ENCODE peak calls at places on chromosomes 16 and 17, in nine cellular contexts. W is HCT116, X is Panc1, I is stomach, B is sigmoid colon, U is transverse colon, Z is suprapubic skin, N is upper lobe of left lung, F is GM23338. E is an unnamed sample. For H3K4me1, the result is how much of the 10 kb centered on the place peaks cover.

GRCh38 chr16:1707193-1707790 is 1.3 kb downstream of the MAPK8IP3 start:
- DNase-seq in B (no peak), F (peak), U (no peak), Z (no peak), X (no peak), I (no peak), N (no peak), W (no peak), E (no peak)

GRCh38 chr17:12097326-12097725 is 76.6 kb downstream of the MAP2K4 start:
- DNase-seq in W (no peak), U (no peak), I (no peak), X (no peak), F (no peak), N (no peak), Z (no peak), B (no peak), E (no peak)

GRCh38 chr16:50594332-50595260 is 46.4 kb downstream of the NKD1 start:
- DNase-seq in X (no peak), U (no peak), I (no peak), Z (no peak), F (no peak), N (no peak), W (no peak), B (no peak), E (no peak)

GRCh38 chr17:15890279-15890892 is 54.5 kb upstream of the ADORA2B start:
- DNase-seq in Z (no peak), X (no peak), U (no peak), B (no peak), W (no peak), N (no peak), F (no peak), I (no peak), E (no peak)

GRCh38 chr17:67974186-67974585 is 22.1 kb downstream of the C17orf58 start:
- DNase-seq in W (no peak), Z (no peak), B (no peak), X (no peak), U (no peak), I (no peak), N (no peak), F (peak), E (no peak)

GRCh38 chr17:31527606-31528005 is 136.1 kb downstream of the RAB11FIP4 start:
- DNase-seq in N (no peak), X (no peak), F (no peak), U (no peak), W (no peak), Z (no peak), I (no peak), B (no peak), E (no peak)

GRCh38 chr16:71900336-71900735 is 5.0 kb downstream of the IST1 start:
- DNase-seq in U (no peak), W (no peak), I (no peak), B (no peak), N (no peak), Z (no peak), X (no peak), F (peak), E (no peak)

GRCh38 chr17:78797691-78798585 is 15.9 kb upstream of the CYTH1 start:
- DNase-seq in X (no peak), N (no peak), B (no peak), I (no peak), W (no peak), U (no peak), Z (no peak), F (no peak), E (no peak)

GRCh38 chr16:3487521-3488410 is 7.5 kb downstream of the C16orf90 start:
- DNase-seq in F (peak), B (no peak), U (no peak), I (no peak), N (no peak), X (no peak), Z (no peak), W (no peak), E (no peak)

GRCh38 chr17:5260542-5260941 is 21.5 kb upstream of the RABEP1 start:
- DNase-seq in I (no peak), X (no peak), W (no peak), Z (no peak), F (no peak), N (no peak), U (no peak), B (no peak), E (no peak)

GRCh38 chr17:37293770-37294169 is 82.0 kb upstream of the C17orf78 start:
- DNase-seq in B (no peak), Z (no peak), W (no peak), I (no peak), N (no peak), X (no peak), U (no peak), F (no peak), E (no peak)

GRCh38 chr16:3780570-3780969 is 63.2 kb upstream of the TRAP1 start:
- DNase-seq in N (no peak), X (no peak), U (no peak), Z (no peak), B (no peak), I (no peak), W (no peak), F (no peak), E (no peak)

GRCh38 chr17:49401971-49402491 is 12.7 kb downstream of the PHB1 start:
- DNase-seq in B (peak), N (no peak), I (no peak), F (no peak), U (no peak), Z (peak), X (no peak), W (no peak), E (no peak)

GRCh38 chr16:75621170-75621477 is 2.0 kb downstream of the ADAT1 start:
- DNase-seq in U (no peak), N (no peak), W (no peak), I (no peak), X (no peak), Z (no peak), F (peak), B (no peak), E (no peak)

GRCh38 chr17:50056217-50056960 is 479 bp downstream of the ITGA3 start:
- DNase-seq in B (peak), U (peak), F (peak), N (peak), I (peak), W (no peak), Z (no peak), X (no peak), E (no peak)

GRCh38 chr16:72963921-72964320 is 84.0 kb downstream of the ZFHX3 start:
- DNase-seq in U (no peak), W (no peak), I (no peak), F (no peak), Z (no peak), B (no peak), X (no peak), N (no peak), E (no peak)

GRCh38 chr17:19713462-19713861 is 2.9 kb downstream of the SLC47A2 start:
- DNase-seq in U (no peak), F (peak), Z (peak), B (no peak), I (no peak), W (no peak), X (no peak), N (no peak), E (no peak)

GRCh38 chr16:81680444-81681263 is 98.4 kb upstream of the PLCG2 start:
- DNase-seq in N (peak), X (no peak), W (no peak), I (no peak), Z (no peak), B (no peak), F (no peak), U (no peak), E (no peak)

GRCh38 chr17:79033741-79034501 is 10.0 kb downstream of the C1QTNF1 start:
- DNase-seq in B (peak), W (no peak), Z (peak), N (peak), U (no peak), X (no peak), I (peak), F (no peak), E (peak)

GRCh38 chr16:8572919-8573724 is 17.2 kb downstream of the TMEM114 start:
- DNase-seq in F (peak), B (no peak), W (peak), Z (no peak), I (no peak), U (no peak), X (no peak), N (no peak), E (no peak)

GRCh38 chr17:67194134-67194533 is 50.9 kb downstream of the HELZ start:
- DNase-seq in U (no peak), F (peak), B (no peak), Z (no peak), I (no peak), X (no peak), W (no peak), N (no peak), E (no peak)

GRCh38 chr16:1773703-1774455 is 945 bp upstream of the MRPS34 start:
- DNase-seq in I (peak), F (no peak), Z (no peak), X (no peak), U (peak), B (no peak), W (no peak), N (peak), E (no peak)

GRCh38 chr16:89359296-89360147 is 130.8 kb downstream of the ANKRD11 start:
- DNase-seq in B (no peak), N (no peak), U (no peak), Z (no peak), W (no peak), F (no peak), I (no peak), X (no peak), E (no peak)

GRCh38 chr17:65463242-65463641 is 98.2 kb downstream of the AXIN2 start:
- DNase-seq in B (no peak), N (peak), U (no peak), X (no peak), W (no peak), Z (no peak), I (peak), F (no peak), E (peak)

GRCh38 chr17:44981221-44981968 is 13.3 kb upstream of the C1QL1 start:
- DNase-seq in U (no peak), B (no peak), Z (no peak), N (peak), I (no peak), X (peak), W (no peak), F (no peak), E (no peak)

GRCh38 chr16:55418586-55418985 is 60.4 kb upstream of the MMP2 start:
- DNase-seq in I (no peak), U (no peak), B (no peak), N (no peak), W (no peak), F (peak), X (no peak), Z (no peak), E (no peak)

GRCh38 chr17:82602986-82603385 is 45.3 kb downstream of the WDR45B start:
- DNase-seq in B (no peak), W (no peak), F (no peak), U (no peak), N (no peak), Z (no peak), X (no peak), I (no peak), E (no peak)

DNA sequence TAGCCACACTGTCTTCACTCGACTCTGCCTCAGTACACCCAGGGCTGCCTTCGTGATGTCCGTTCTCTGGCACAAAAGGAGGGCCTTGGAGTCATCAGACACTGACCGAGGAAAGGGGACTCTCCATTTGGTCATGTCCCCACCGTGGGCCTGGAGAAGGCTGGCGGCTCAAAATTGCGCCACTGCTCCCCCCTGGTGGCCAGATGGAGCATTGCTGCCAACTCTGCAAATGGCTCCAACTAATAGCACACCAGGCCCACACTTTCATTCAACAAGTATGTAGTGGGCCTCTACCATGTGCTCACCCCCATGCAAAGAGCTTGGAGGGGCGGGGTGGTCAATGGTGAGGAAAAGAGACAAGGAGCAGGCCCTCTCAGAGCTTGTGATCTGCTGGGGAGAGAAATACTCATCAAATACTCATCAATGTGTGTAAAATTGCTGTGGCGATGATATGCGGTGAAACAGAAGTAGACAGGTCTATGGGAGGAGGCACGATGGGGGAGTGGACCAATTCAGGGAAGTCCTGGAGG is 5.2 kb upstream of the GRIN2C start:
- DNase-seq in F (peak), U (peak), N (peak), Z (peak), W (peak), I (peak), B (peak), X (peak), E (no peak)
- TF ChIP-seq POLR2AphosphoS5 in F (no peak), U (no peak), N (no peak), Z (no peak), W (no peak), I (no peak), B (no peak), X (no peak), E (no peak)

GRCh38 chr16:87832137-87832527 is 37.2 kb downstream of the SLC7A5 start:
- DNase-seq in I (no peak), W (no peak), N (no peak), B (no peak), F (no peak), U (no peak), Z (no peak), X (no peak), E (no peak)
- H3K4me1 ChIP-seq in I (under half), W (under half), N (under half), B (under half), F (under half), U (under half), Z (under half), X (under half), E (under half)

GRCh38 chr16:86452451-86452850 is 57.9 kb upstream of the FOXF1 start:
- DNase-seq in X (no peak), I (no peak), U (no peak), F (no peak), N (no peak), B (peak), W (no peak), Z (no peak), E (no peak)
- TF ChIP-seq POLR2AphosphoS5 in X (no peak), I (no peak), U (no peak), F (no peak), N (no peak), B (no peak), W (no peak), Z (no peak), E (no peak)

GRCh38 chr16:67858448-67858993 is 11.0 kb upstream of the CENPT start:
- DNase-seq in N (no peak), X (no peak), Z (no peak), U (peak), I (no peak), F (no peak), W (no peak), B (no peak), E (no peak)
- H3K4me1 ChIP-seq in N (under half), X (under half), Z (half or more), U (under half), I (under half), F (under half), W (under half), B (under half), E (half or more)

GRCh38 chr16:28925386-28926228 is 569 bp upstream of the RABEP2 start:
- DNase-seq in U (peak), X (no peak), B (peak), N (peak), I (peak), Z (peak), W (peak), F (peak), E (no peak)
- TF ChIP-seq POLR2AphosphoS5 in U (peak), X (peak), B (peak), N (no peak), I (no peak), Z (no peak), W (peak), F (peak), E (peak)

GRCh38 chr17:55279203-55279602 is 14.4 kb downstream of the HLF start:
- DNase-seq in I (no peak), U (no peak), Z (no peak), W (no peak), N (no peak), F (no peak), X (no peak), B (no peak), E (no peak)
- H3K4me1 ChIP-seq in I (under half), U (under half), Z (half or more), W (under half), N (half or more), F (under half), X (under half), B (half or more), E (half or more)

GRCh38 chr17:75816693-75817092 is 27.5 kb downstream of the UNC13D start:
- DNase-seq in N (no peak), F (no peak), X (no peak), B (no peak), U (no peak), I (no peak), Z (peak), W (no peak), E (no peak)

GRCh38 chr17:75819723-75820410 is 24.3 kb downstream of the UNC13D start:
- DNase-seq in I (no peak), B (no peak), X (no peak), U (no peak), N (no peak), F (no peak), Z (peak), W (no peak), E (no peak)

GRCh38 chr17:75817571-75817970 is 26.6 kb downstream of the UNC13D start:
- DNase-seq in N (no peak), U (no peak), B (no peak), Z (no peak), X (no peak), I (no peak), W (no peak), F (no peak), E (no peak)

GRCh38 chr17:75819116-75819515 is 25.1 kb downstream of the UNC13D start:
- DNase-seq in Z (peak), B (no peak), U (no peak), X (no peak), W (no peak), N (no peak), I (no peak), F (no peak), E (no peak)

GRCh38 chr17:75818326-75818885 is 25.8 kb downstream of the UNC13D start:
- DNase-seq in B (no peak), Z (no peak), X (no peak), I (no peak), F (no peak), N (no peak), U (no peak), W (no peak), E (no peak)
- TF ChIP-seq POLR2AphosphoS5 in B (no peak), Z (no peak), X (no peak), I (no peak), F (no peak), N (no peak), U (no peak), W (no peak), E (no peak)

DNA sequence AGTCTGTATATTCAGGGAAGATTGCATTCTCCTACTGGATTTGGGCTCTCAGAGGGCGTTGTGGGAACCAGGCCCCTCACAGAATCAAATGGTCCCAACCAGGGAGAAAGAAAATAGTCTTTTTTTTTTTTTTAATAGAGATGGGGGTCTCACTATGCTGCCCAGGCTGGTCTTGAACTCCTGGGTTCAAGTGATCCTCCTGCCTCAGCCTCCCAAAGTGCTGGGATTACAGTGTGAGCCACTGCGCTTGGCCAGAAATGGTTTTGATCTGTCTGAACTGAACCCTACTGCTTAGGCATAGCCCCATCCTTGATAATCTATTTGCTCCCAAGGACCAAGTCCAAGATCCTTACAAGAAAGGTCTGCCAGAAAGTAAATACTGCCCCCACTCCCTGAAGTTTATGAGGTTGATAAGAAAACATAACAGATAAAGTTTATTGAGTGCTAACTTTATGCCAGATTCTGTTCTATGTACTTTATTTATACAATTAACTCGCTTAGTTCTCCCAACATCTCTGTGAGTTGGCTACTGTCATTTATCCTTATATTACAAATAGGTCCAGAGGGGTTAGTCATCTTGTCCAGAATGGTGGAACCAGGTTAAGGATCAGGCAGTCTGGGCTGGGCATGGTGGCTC is 13.5 kb downstream of the G6PC1 start:
- DNase-seq in Z (no peak), W (no peak), I (no peak), N (no peak), U (no peak), X (no peak), F (no peak), B (no peak), E (no peak)
- H3K4me1 ChIP-seq in Z (under half), W (under half), I (under half), N (under half), U (under half), X (under half), F (under half), B (under half), E (under half)

E was measured in vagina.